ENCODE peak calls at places on chromosomes 16 and 17, in eight cellular contexts. A, E, I, L, C, P, S and U are unnamed samples.
A peak's percentile ranks its signal among the peaks of the same experiment; 100 is the strongest.

GRCh38 chr17:57496382-57496781 is 240.1 kb downstream of the MSI2 start:
- DNase-seq in A (no peak), E (no peak), I (no peak), L (no peak), C (no peak), P (no peak), S (no peak), U (no peak)

GRCh38 chr17:50146927-50147640 is 3.4 kb downstream of the PPP1R9B start:
- DNase-seq in A (no peak), E (no peak), I (no peak), L (no peak), C (no peak), P (no peak), S (no peak), U (no peak)

GRCh38 chr17:62676231-62676943 is 48.9 kb downstream of the MRC2 start:
- DNase-seq in A (no peak), E (no peak), I (no peak), L (no peak), C (no peak), P (no peak), S (no peak), U (no peak)

GRCh38 chr17:28282596-28282995 is 36.4 kb upstream of the TMEM97 start:
- DNase-seq in A (no peak), E (peak; percentile 80), I (no peak), L (no peak), C (peak; percentile 92), P (no peak), S (no peak), U (peak; percentile 48)

GRCh38 chr17:61247438-61247837 is 152.2 kb upstream of the TBX2 start:
- DNase-seq in A (no peak), E (no peak), I (no peak), L (no peak), C (no peak), P (no peak), S (no peak), U (no peak)

GRCh38 chr17:27535975-27536374 is 79.7 kb downstream of the KSR1 start:
- DNase-seq in A (no peak), E (no peak), I (no peak), L (no peak), C (no peak), P (no peak), S (no peak), U (no peak)

GRCh38 chr17:40345161-40346034 is 19.1 kb downstream of the GJD3 start:
- DNase-seq in A (peak; percentile 72), E (peak; percentile 82), I (no peak), L (peak; percentile 95), C (peak; percentile 53), P (no peak), S (no peak), U (peak; percentile 65)

GRCh38 chr17:1110844-1111598 is 68.8 kb downstream of the ABR start:
- DNase-seq in A (no peak), E (peak; percentile 92), I (no peak), L (no peak), C (peak; percentile 90), P (no peak), S (no peak), U (peak; percentile 60)

GRCh38 chr16:70253291-70254094 is 1.8 kb upstream of the EXOSC6 start:
- DNase-seq in A (peak; percentile 70), E (peak; percentile 25), I (no peak), L (peak; percentile 63), C (peak; percentile 55), P (peak; percentile 23), S (peak; percentile 47), U (peak; percentile 74)

GRCh38 chr17:33811984-33812383 is 443.1 kb upstream of the CCL2 start:
- DNase-seq in A (no peak), E (no peak), I (no peak), L (no peak), C (no peak), P (no peak), S (no peak), U (no peak)